ENCODE peak calls at places on chromosomes 13 and 19, in seven cellular contexts. M, D, Y, B, N, L and A are unnamed samples.

GRCh38 chr13:100870898-100871297 is 196.3 kb upstream of the TMTC4 start:
- DNase-seq in M (no peak), D (no peak), Y (no peak), B (no peak), N (no peak), L (no peak), A (no peak)

GRCh38 chr13:38819596-38819995 is 132.7 kb downstream of the FREM2 start:
- DNase-seq in M (no peak), D (no peak), Y (no peak), B (no peak), N (no peak), L (no peak), A (no peak)

GRCh38 chr19:50358483-50359431 is 6.7 kb downstream of the NAPSA start:
- DNase-seq in M (no peak), D (no peak), Y (no peak), B (no peak), N (peak), L (no peak), A (no peak)

GRCh38 chr19:48750771-48751504 is 1.5 kb downstream of the FUT1 start:
- DNase-seq in M (no peak), D (no peak), Y (no peak), B (no peak), N (no peak), L (no peak), A (no peak)

GRCh38 chr19:3975637-3976087 is 4.8 kb upstream of the DAPK3 start:
- DNase-seq in M (no peak), D (no peak), Y (no peak), B (no peak), N (no peak), L (no peak), A (no peak)

GRCh38 chr19:1884719-1885334 is 469 bp downstream of the ABHD17A start:
- DNase-seq in M (no peak), D (no peak), Y (no peak), B (peak), N (no peak), L (peak), A (peak)

GRCh38 chr13:25943666-25944065 is 108.2 kb downstream of the SHISA2 start:
- DNase-seq in M (no peak), D (no peak), Y (peak), B (no peak), N (no peak), L (no peak), A (no peak)

GRCh38 chr19:42051166-42052115 is 18.6 kb downstream of the GRIK5 start:
- DNase-seq in M (no peak), D (no peak), Y (no peak), B (no peak), N (no peak), L (no peak), A (no peak)

GRCh38 chr13:20460744-20461143 is 64.9 kb downstream of the CRYL1 start:
- DNase-seq in M (peak), D (no peak), Y (no peak), B (no peak), N (no peak), L (no peak), A (no peak)

GRCh38 chr19:8387688-8388611 is 2.2 kb upstream of the RAB11B start:
- DNase-seq in M (no peak), D (no peak), Y (no peak), B (no peak), N (no peak), L (no peak), A (no peak)

GRCh38 chr19:1000095-1000494 is at the start of gene GRIN3B:
- DNase-seq in M (no peak), D (peak), Y (no peak), B (peak), N (no peak), L (peak), A (no peak)

GRCh38 chr13:63512095-63512494 is 2096.4 kb upstream of the PCDH20 start:
- DNase-seq in M (no peak), D (no peak), Y (no peak), B (no peak), N (no peak), L (no peak), A (no peak)

GRCh38 chr13:61247149-61247936 is 168.3 kb downstream of the PCDH20 start:
- DNase-seq in M (no peak), D (no peak), Y (no peak), B (peak), N (no peak), L (no peak), A (no peak)

GRCh38 chr19:47247308-47247990 is 8.9 kb upstream of the CCDC9 start:
- DNase-seq in M (peak), D (peak), Y (peak), B (peak), N (no peak), L (peak), A (peak)

GRCh38 chr13:43229506-43229905 is 206.1 kb downstream of the DNAJC15 start:
- DNase-seq in M (peak), D (no peak), Y (no peak), B (no peak), N (no peak), L (no peak), A (no peak)

GRCh38 chr13:21528616-21529015 is 69.5 kb upstream of the ZDHHC20 start:
- DNase-seq in M (no peak), D (no peak), Y (no peak), B (no peak), N (no peak), L (no peak), A (no peak)

GRCh38 chr13:32940601-32941000 is 75.6 kb upstream of the KL start:
- DNase-seq in M (no peak), D (no peak), Y (peak), B (no peak), N (no peak), L (no peak), A (no peak)

GRCh38 chr19:17803264-17803896 is 8.4 kb downstream of the B3GNT3 start:
- DNase-seq in M (no peak), D (no peak), Y (no peak), B (peak), N (no peak), L (no peak), A (no peak)

GRCh38 chr13:50222569-50223332 is 207.5 kb downstream of the KCNRG start:
- DNase-seq in M (peak), D (peak), Y (no peak), B (no peak), N (peak), L (no peak), A (no peak)

GRCh38 chr19:342801-343421 is 1.7 kb downstream of the MIER2 start:
- DNase-seq in M (no peak), D (no peak), Y (no peak), B (no peak), N (no peak), L (no peak), A (peak)

GRCh38 chr19:5671600-5671999 is 8.7 kb downstream of the MICOS13 start:
- DNase-seq in M (no peak), D (no peak), Y (no peak), B (no peak), N (no peak), L (no peak), A (no peak)

GRCh38 chr13:96082640-96083039 is 7.3 kb upstream of the HS6ST3 start:
- DNase-seq in M (no peak), D (no peak), Y (no peak), B (no peak), N (no peak), L (no peak), A (no peak)

GRCh38 chr13:27962128-27962841 is 6.8 kb downstream of the CDX2 start:
- DNase-seq in M (no peak), D (no peak), Y (peak), B (peak), N (no peak), L (no peak), A (peak)

GRCh38 chr13:77079902-77080413 is 53.0 kb upstream of the FBXL3 start:
- DNase-seq in M (no peak), D (peak), Y (no peak), B (no peak), N (no peak), L (no peak), A (no peak)

GRCh38 chr13:79283742-79284141 is 122.3 kb downstream of the RBM26 start:
- DNase-seq in M (no peak), D (no peak), Y (no peak), B (no peak), N (no peak), L (no peak), A (no peak)

GRCh38 chr13:97435794-97436193 is 1.8 kb downstream of the RAP2A start:
- DNase-seq in M (no peak), D (peak), Y (no peak), B (no peak), N (no peak), L (peak), A (no peak)

GRCh38 chr19:39916236-39916635 is 18.2 kb downstream of the FCGBP start:
- DNase-seq in M (no peak), D (no peak), Y (peak), B (no peak), N (no peak), L (no peak), A (no peak)

GRCh38 chr13:49214917-49215376 is 5.2 kb upstream of the MLNR start:
- DNase-seq in M (no peak), D (peak), Y (no peak), B (no peak), N (no peak), L (peak), A (no peak)

GRCh38 chr19:48965033-48965805 is at the start of gene FTL:
- DNase-seq in M (peak), D (peak), Y (peak), B (peak), N (peak), L (peak), A (peak)

GRCh38 chr13:48975101-48975925 is at the start of gene FNDC3A:
- DNase-seq in M (peak), D (peak), Y (peak), B (peak), N (peak), L (peak), A (no peak)

GRCh38 chr19:10295305-10295846 is 5.6 kb downstream of the ICAM5 start:
- DNase-seq in M (no peak), D (peak), Y (no peak), B (peak), N (no peak), L (peak), A (no peak)